ENCODE peak calls at places on chromosome 3, in five cellular contexts. P, R, B, A and X are unnamed samples.

GRCh38 chr3:77412591-77412990 is 372.7 kb downstream of the ROBO2 start:
- DNase-seq in R (no peak), A (no peak), B (no peak), P (no peak), X (no peak)

GRCh38 chr3:44721231-44722102 is 8.0 kb upstream of the ZNF501 start:
- DNase-seq in P (no peak), B (no peak), R (no peak), A (no peak), X (no peak)

GRCh38 chr3:59690886-59691285 is 641.1 kb upstream of the CFAP20DC start:
- DNase-seq in P (no peak), A (no peak), B (no peak), R (no peak), X (no peak)

GRCh38 chr3:17577795-17578520 is 164.5 kb downstream of the TBC1D5 start:
- DNase-seq in R (no peak), A (no peak), P (no peak), B (no peak), X (no peak)

GRCh38 chr3:119643528-119643927 is 16.9 kb downstream of the POPDC2 start:
- DNase-seq in P (no peak), A (no peak), R (no peak), B (no peak), X (no peak)

GRCh38 chr3:75687323-75687722 is 23.2 kb downstream of the FRG2C start:
- DNase-seq in A (no peak), B (no peak), R (no peak), P (no peak), X (peak; percentile 51)

GRCh38 chr3:194573680-194574437 is 59.4 kb downstream of the TMEM44 start:
- DNase-seq in R (no peak), B (peak; percentile 48), P (peak; percentile 68), A (no peak), X (peak; percentile 40)

GRCh38 chr3:44596631-44597030 is 11.9 kb downstream of the ZNF660 start:
- DNase-seq in P (no peak), R (no peak), B (no peak), A (no peak), X (no peak)

GRCh38 chr3:178202199-178202598 is 334.0 kb upstream of the KCNMB2 start:
- DNase-seq in P (no peak), A (no peak), B (no peak), R (no peak), X (no peak)

GRCh38 chr3:71066849-71067261 is 516.7 kb downstream of the FOXP1 start:
- DNase-seq in A (no peak), B (no peak), P (no peak), R (no peak), X (no peak)

GRCh38 chr3:25463850-25464418 is 35.9 kb downstream of the RARB start:
- DNase-seq in B (no peak), R (no peak), A (no peak), P (no peak), X (no peak)

GRCh38 chr3:35651888-35652287 is 12.6 kb downstream of the ARPP21 start:
- DNase-seq in P (no peak), B (no peak), R (no peak), A (no peak), X (no peak)

GRCh38 chr3:17894434-17895060 is 152.1 kb upstream of the TBC1D5 start:
- DNase-seq in P (peak; percentile 17), R (no peak), B (peak; percentile 5), A (peak; percentile 47), X (peak; percentile 75)

GRCh38 chr3:190619353-190619752 is 105.5 kb downstream of the IL1RAP start:
- DNase-seq in A (no peak), R (no peak), P (no peak), B (no peak), X (no peak)

GRCh38 chr3:193859195-193859594 is 266.2 kb downstream of the OPA1 start:
- DNase-seq in P (peak; percentile 71), A (no peak), B (no peak), R (no peak), X (no peak)

GRCh38 chr3:52714335-52715302 is 8.7 kb downstream of the SPCS1 start:
- DNase-seq in R (no peak), B (no peak), P (no peak), A (peak; percentile 72), X (peak; percentile 96)

GRCh38 chr3:125194849-125195601 is 17.5 kb downstream of the SLC12A8 start:
- DNase-seq in A (no peak), B (no peak), P (no peak), R (no peak), X (no peak)

GRCh38 chr3:124084398-124084881 is 92.5 kb upstream of the ROPN1 start:
- DNase-seq in R (no peak), B (no peak), P (no peak), A (no peak), X (no peak)

GRCh38 chr3:40414270-40414669 is 27.3 kb downstream of the ENTPD3 start:
- DNase-seq in B (no peak), R (no peak), P (no peak), A (no peak), X (no peak)

GRCh38 chr3:172592898-172593669 is 69.9 kb upstream of the TNFSF10 start:
- DNase-seq in R (no peak), P (no peak), A (no peak), B (no peak), X (no peak)

GRCh38 chr3:52845691-52846426 is 11.0 kb upstream of the MUSTN1 start:
- DNase-seq in R (no peak), A (no peak), P (peak; percentile 49), B (no peak), X (peak; percentile 47)

GRCh38 chr3:187739561-187740445 is 5.5 kb downstream of the BCL6 start:
- DNase-seq in B (no peak), R (no peak), P (peak; percentile 84), A (no peak), X (peak; percentile 85)

GRCh38 chr3:79367066-79367465 is 400.7 kb downstream of the ROBO1 start:
- DNase-seq in A (no peak), B (no peak), R (no peak), P (no peak), X (no peak)

GRCh38 chr3:180447156-180447555 is 154.8 kb upstream of the TTC14 start:
- DNase-seq in B (no peak), P (no peak), R (no peak), A (no peak), X (no peak)

GRCh38 chr3:112676659-112677234 is 35.8 kb upstream of the CCDC80 start:
- DNase-seq in A (peak; percentile 33), P (peak; percentile 63), R (peak; percentile 96), B (peak; percentile 29), X (no peak)

GRCh38 chr3:52128118-52128683 is 26.0 kb downstream of the POC1A start:
- DNase-seq in P (peak; percentile 87), B (peak; percentile 84), A (no peak), R (no peak), X (no peak)

DNA sequence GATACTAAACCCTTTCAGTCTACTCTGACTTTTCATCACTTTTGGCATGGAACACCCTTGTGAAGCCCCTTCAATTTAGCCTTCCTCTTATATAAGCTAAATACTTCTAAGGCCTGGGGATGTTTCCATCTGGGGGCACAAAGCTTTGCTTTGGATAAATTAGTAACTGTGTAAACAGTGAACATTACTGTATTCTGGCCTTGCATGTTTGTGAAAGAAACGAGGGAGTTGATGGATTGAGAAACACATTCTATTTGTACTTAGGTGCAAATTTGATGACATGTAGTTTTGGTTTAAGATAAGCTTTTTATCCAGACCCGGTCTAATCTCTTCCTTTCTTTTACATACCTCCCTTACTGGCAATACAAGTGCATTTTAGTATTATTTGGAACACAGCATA is 19.7 kb downstream of the PSMD6 start:
- DNase-seq in R (no peak), B (no peak), P (no peak), A (no peak), X (no peak)
- TF ChIP-seq ATF2 in R (no peak), B (no peak), P (no peak), A (no peak), X (no peak)

GRCh38 chr3:185733980-185734724 is 90.7 kb downstream of the IGF2BP2 start:
- DNase-seq in R (no peak), A (no peak), B (peak; percentile 63), P (peak; percentile 80), X (peak; percentile 65)
- TF ChIP-seq ATF2 in R (no peak), A (no peak), B (no peak), P (no peak), X (no peak)

GRCh38 chr3:128549283-128550112 is 56.5 kb upstream of the GATA2 start:
- DNase-seq in P (peak; percentile 75), R (no peak), A (no peak), B (peak; percentile 12), X (no peak)
- TF ChIP-seq ATF2 in P (no peak), R (no peak), A (no peak), B (no peak), X (no peak)

GRCh38 chr3:171459130-171459941 is 869 bp downstream of the TNIK start:
- DNase-seq in A (no peak), P (peak; percentile 32), B (no peak), R (no peak), X (peak; percentile 45)
- TF ChIP-seq ATF2 in A (no peak), P (no peak), B (no peak), R (peak; percentile 28), X (no peak)

DNA sequence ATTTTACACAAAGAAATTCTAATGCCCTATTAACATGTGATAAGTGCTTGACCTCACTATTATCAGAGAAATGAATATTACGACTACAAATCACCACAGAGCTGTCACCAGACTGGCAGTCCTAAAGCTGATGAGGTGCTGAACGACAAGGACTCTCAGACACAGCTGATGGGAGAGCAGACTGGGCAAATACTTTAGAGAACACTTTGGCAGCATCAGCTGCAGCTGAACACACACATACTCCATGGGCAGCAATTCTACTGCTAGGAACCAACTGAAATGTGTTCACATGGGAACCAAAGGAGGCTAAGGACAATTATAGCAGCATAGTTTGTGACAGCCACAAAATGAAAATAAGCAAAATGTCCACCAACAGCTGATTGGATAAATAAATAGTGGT is 45.5 kb downstream of the SUSD5 start:
- DNase-seq in R (no peak), A (no peak), P (no peak), B (no peak), X (no peak)
- TF ChIP-seq ATF2 in R (no peak), A (no peak), P (no peak), B (no peak), X (no peak)

GRCh38 chr3:139460096-139460495 is 16.2 kb downstream of the RBP2 start:
- DNase-seq in A (no peak), B (no peak), P (no peak), R (no peak), X (no peak)

GRCh38 chr3:139456391-139456790 is 19.9 kb downstream of the RBP2 start:
- DNase-seq in P (no peak), B (no peak), R (no peak), A (no peak), X (no peak)

GRCh38 chr3:139457066-139457465 is 19.2 kb downstream of the RBP2 start:
- DNase-seq in B (no peak), A (no peak), P (no peak), R (no peak), X (no peak)

GRCh38 chr3:139458348-139458747 is 18.0 kb downstream of the RBP2 start:
- DNase-seq in R (no peak), P (no peak), B (no peak), A (no peak), X (no peak)

DNA sequence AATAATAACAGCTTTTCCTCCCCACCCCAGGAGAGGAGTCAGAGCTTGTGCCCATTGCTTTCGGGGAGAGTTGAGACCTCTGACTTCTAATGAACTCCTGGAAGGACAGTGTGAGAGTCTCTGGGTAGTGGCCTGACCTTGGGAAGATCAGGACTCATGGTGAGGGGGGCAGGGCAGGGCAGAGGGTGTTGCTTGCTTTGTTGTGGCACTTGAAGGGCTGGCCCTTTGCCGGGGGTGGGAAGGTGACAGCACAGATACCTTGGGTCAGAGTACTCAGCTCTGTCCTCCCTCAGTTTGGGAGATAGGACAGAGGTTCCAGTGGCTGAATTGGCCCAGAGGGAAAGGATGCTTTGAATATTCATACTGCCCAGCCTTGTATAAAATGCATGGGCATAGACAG is 15.8 kb downstream of the RBP2 start:
- DNase-seq in P (no peak), R (no peak), B (no peak), A (no peak), X (no peak)
- TF ChIP-seq ATF2 in P (no peak), R (no peak), B (no peak), A (no peak), X (no peak)